ENCODE peak calls at places on chromosomes 5 and 9, in nine cellular contexts. X is tibial artery, H is tibial nerve, K is transverse colon, R is RWPE1, D is gastrocnemius medialis, O is cardiac fibroblast, W is left lung, E is Calu3. T is an unnamed sample.

GRCh38 chr5:121049971-121050370 is 585.9 kb downstream of the PRR16 start:
- DNase-seq in H (no peak), E (no peak), D (no peak), W (no peak), X (no peak), O (no peak), K (no peak), R (no peak), T (no peak)

GRCh38 chr9:3931058-3931457 is 368.8 kb downstream of the GLIS3 start:
- DNase-seq in E (no peak), W (no peak), O (no peak), X (no peak), D (no peak), K (no peak), R (no peak), H (no peak), T (no peak)

GRCh38 chr5:66826696-66827095 is 230.5 kb downstream of the MAST4 start:
- DNase-seq in D (no peak), H (no peak), W (no peak), R (no peak), E (no peak), X (no peak), K (no peak), O (no peak), T (no peak)

GRCh38 chr5:74209566-74209965 is 431.0 kb downstream of the ENC1 start:
- DNase-seq in H (no peak), D (no peak), K (no peak), O (no peak), W (no peak), X (no peak), E (no peak), R (no peak), T (no peak)

GRCh38 chr5:168300377-168301182 is 9.1 kb downstream of the WWC1 start:
- DNase-seq in D (no peak), H (no peak), R (peak; percentile 45), O (no peak), E (no peak), X (no peak), W (no peak), K (no peak), T (no peak)

GRCh38 chr9:113388833-113389232 is 12.0 kb upstream of the HDHD3 start:
- DNase-seq in K (peak; percentile 62), R (no peak), H (no peak), E (no peak), W (no peak), O (no peak), X (no peak), D (no peak), T (no peak)

GRCh38 chr5:167797933-167798332 is 493.5 kb upstream of the WWC1 start:
- DNase-seq in K (no peak), E (no peak), R (peak; percentile 46), X (no peak), O (no peak), H (no peak), W (no peak), D (no peak), T (no peak)

GRCh38 chr9:1939926-1940368 is 75.2 kb upstream of the SMARCA2 start:
- DNase-seq in E (peak; percentile 18), R (peak; percentile 1), K (peak; percentile 22), O (peak; percentile 14), D (no peak), H (no peak), W (no peak), X (no peak), T (peak; percentile 72)

GRCh38 chr9:129868571-129869486 is 33.6 kb downstream of the USP20 start:
- DNase-seq in K (peak; percentile 68), O (no peak), W (no peak), X (no peak), R (peak; percentile 34), E (no peak), H (no peak), D (no peak), T (no peak)

GRCh38 chr9:83596899-83597504 is 25.9 kb upstream of the IDNK start:
- DNase-seq in W (no peak), H (no peak), O (peak; percentile 59), E (peak; percentile 42), R (peak; percentile 41), K (peak; percentile 29), X (no peak), D (no peak), T (peak; percentile 56)

GRCh38 chr9:118538981-118539380 is 830.3 kb downstream of the BRINP1 start:
- DNase-seq in X (no peak), W (no peak), O (no peak), K (no peak), R (no peak), E (no peak), H (no peak), D (no peak), T (no peak)

GRCh38 chr9:78031271-78031825 is at the start of gene GNAQ:
- DNase-seq in O (no peak), W (no peak), R (no peak), X (peak; percentile 70), E (peak; percentile 20), D (no peak), H (no peak), K (peak; percentile 18), T (peak; percentile 45)

GRCh38 chr5:126210955-126211354 is 212.3 kb upstream of the GRAMD2B start:
- DNase-seq in D (no peak), H (no peak), O (no peak), X (no peak), W (no peak), K (no peak), R (no peak), E (no peak), T (no peak)

GRCh38 chr5:10454591-10455272 is 13.1 kb downstream of the ROPN1L start:
- DNase-seq in D (peak; percentile 43), X (no peak), K (no peak), R (peak; percentile 60), H (no peak), E (no peak), O (peak; percentile 76), W (no peak), T (no peak)

GRCh38 chr5:148268556-148268955 is at the start of gene SPINK13:
- DNase-seq in O (peak; percentile 74), R (peak; percentile 49), W (no peak), K (no peak), X (no peak), H (no peak), D (no peak), E (peak; percentile 65), T (no peak)

GRCh38 chr9:133979921-133980863 is 11.9 kb downstream of the VAV2 start:
- DNase-seq in X (no peak), H (no peak), R (no peak), E (no peak), D (no peak), W (no peak), K (no peak), O (no peak), T (no peak)

GRCh38 chr5:80255425-80255751 is 460 bp downstream of the SERINC5 start:
- DNase-seq in H (no peak), E (peak; percentile 75), D (peak; percentile 41), O (peak; percentile 64), R (peak; percentile 76), X (peak; percentile 80), K (peak; percentile 81), W (peak; percentile 78), T (no peak)

GRCh38 chr5:10036136-10036535 is 213.6 kb downstream of the ATPSCKMT start:
- DNase-seq in X (no peak), D (no peak), H (no peak), W (no peak), O (peak; percentile 84), E (no peak), R (peak; percentile 53), K (no peak), T (no peak)

GRCh38 chr9:70232476-70232875 is 26.3 kb upstream of the SMC5 start:
- DNase-seq in K (no peak), X (no peak), R (no peak), O (no peak), W (no peak), D (no peak), E (no peak), H (no peak), T (no peak)

GRCh38 chr9:70229579-70229978 is 29.2 kb upstream of the SMC5 start:
- DNase-seq in K (no peak), W (no peak), O (peak; percentile 73), E (no peak), H (no peak), D (no peak), X (no peak), R (no peak), T (no peak)

GRCh38 chr9:70228098-70228497 is 30.7 kb upstream of the SMC5 start:
- DNase-seq in W (no peak), D (no peak), K (no peak), X (no peak), R (no peak), E (no peak), H (no peak), O (no peak), T (no peak)

GRCh38 chr9:70229026-70229425 is 29.8 kb upstream of the SMC5 start:
- DNase-seq in R (no peak), W (no peak), H (no peak), D (no peak), O (peak; percentile 31), X (no peak), E (no peak), K (no peak), T (no peak)
- TF ChIP-seq CTCF in R (no peak), W (no peak), H (no peak), D (no peak), O (no peak), X (no peak), E (no peak), K (no peak), T (no peak)

GRCh38 chr5:57277085-57277484 is 103.2 kb downstream of the GPBP1 start:
- DNase-seq in K (no peak), H (no peak), W (no peak), X (no peak), R (peak; percentile 40), D (no peak), E (peak; percentile 15), O (peak; percentile 65), T (peak; percentile 9)
- TF ChIP-seq CTCF in K (no peak), H (no peak), W (no peak), X (no peak), R (peak; percentile 34), D (peak; percentile 26), E (peak; percentile 24), O (no peak), T (no peak)

GRCh38 chr9:132694144-132694543 is 23.9 kb downstream of the GTF3C4 start:
- DNase-seq in R (no peak), W (no peak), K (no peak), H (no peak), X (no peak), O (peak; percentile 64), D (no peak), E (no peak), T (no peak)
- TF ChIP-seq CTCF in R (no peak), W (no peak), K (peak; percentile 17), H (no peak), X (no peak), O (peak; percentile 31), D (no peak), E (no peak), T (no peak)

DNA sequence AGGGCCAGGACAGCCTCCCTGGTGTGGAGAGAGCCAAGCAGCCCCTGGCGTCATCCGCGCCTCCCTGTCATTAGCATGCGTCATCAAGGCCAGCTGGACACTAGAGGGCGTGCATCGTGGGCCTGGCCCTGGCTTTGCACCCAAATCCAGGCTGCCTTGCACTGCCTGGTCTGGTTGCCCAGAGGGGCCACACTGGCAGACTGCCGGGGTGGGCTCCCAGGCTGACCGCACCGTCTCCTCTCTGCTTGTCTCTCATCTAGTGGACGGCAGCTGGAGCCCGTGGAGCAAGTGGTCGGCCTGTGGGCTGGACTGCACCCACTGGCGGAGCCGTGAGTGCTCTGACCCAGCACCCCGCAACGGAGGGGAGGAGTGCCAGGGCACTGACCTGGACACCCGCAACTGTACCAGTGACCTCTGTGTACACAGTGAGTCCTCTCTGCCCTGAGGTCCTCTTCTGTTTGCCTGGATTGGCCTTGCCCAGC is 29.0 kb downstream of the HK3 start:
- DNase-seq in K (peak; percentile 12), X (no peak), D (no peak), W (no peak), E (peak; percentile 41), H (no peak), O (peak; percentile 70), R (peak; percentile 57), T (no peak)
- TF ChIP-seq CTCF in K (peak; percentile 19), X (no peak), D (peak; percentile 18), W (peak; percentile 20), E (no peak), H (no peak), O (peak; percentile 56), R (peak; percentile 35), T (no peak)